ENCODE peak calls at places on chromosomes 4 and X, in five cellular contexts. One of them, this sample, is unnamed.

GRCh38 chrX:120769576-120770341 is 105.9 kb downstream of the CT47B1 start:
- ATAC-seq in right cardiac atrium: no peak
- ATAC-seq in activated CD8-positive, alpha-beta memory T cell treated with anti-CD3 and anti-CD28 coated beads, Interleukin-2, amount 10 ng/mL, durations not matched to agents 7 days and 5 days: no peak
- ATAC-seq in stimulated activated memory B cell treated with anti-CD40 and anti-IgM and Interleukin-4, amounts not matched to agents 10 μg/mL and 1 μg/mL and 100 μg/mL, for 72 hours: no peak
- ATAC-seq in activated T-cell treated with anti-CD3 and anti-CD28 coated beads, Interleukin-2, amount 50 U/mL, for 72 hours: no peak
- ATAC-seq in this sample: no peak

GRCh38 chr4:183390374-183390773 is 54.1 kb upstream of the CDKN2AIP start:
- ATAC-seq in stimulated activated memory B cell treated with anti-CD40 and anti-IgM and Interleukin-4, amounts not matched to agents 10 μg/mL and 1 μg/mL and 100 μg/mL, for 72 hours: no peak
- ATAC-seq in right cardiac atrium: no peak
- ATAC-seq in activated CD8-positive, alpha-beta memory T cell treated with anti-CD3 and anti-CD28 coated beads, Interleukin-2, amount 10 ng/mL, durations not matched to agents 7 days and 5 days: no peak
- ATAC-seq in activated T-cell treated with anti-CD3 and anti-CD28 coated beads, Interleukin-2, amount 50 U/mL, for 72 hours: no peak
- ATAC-seq in this sample: no peak

GRCh38 chrX:63764946-63765345 is 20.1 kb downstream of the ARHGEF9 start:
- ATAC-seq in activated T-cell treated with anti-CD3 and anti-CD28 coated beads, Interleukin-2, amount 50 U/mL, for 72 hours: no peak
- ATAC-seq in stimulated activated memory B cell treated with anti-CD40 and anti-IgM and Interleukin-4, amounts not matched to agents 10 μg/mL and 1 μg/mL and 100 μg/mL, for 72 hours: no peak
- ATAC-seq in activated CD8-positive, alpha-beta memory T cell treated with anti-CD3 and anti-CD28 coated beads, Interleukin-2, amount 10 ng/mL, durations not matched to agents 7 days and 5 days: no peak
- ATAC-seq in right cardiac atrium: no peak
- ATAC-seq in this sample: no peak

GRCh38 chrX:1385824-1386223 is 6.1 kb downstream of the SLC25A6 start:
- ATAC-seq in stimulated activated memory B cell treated with anti-CD40 and anti-IgM and Interleukin-4, amounts not matched to agents 10 μg/mL and 1 μg/mL and 100 μg/mL, for 72 hours: no peak
- ATAC-seq in right cardiac atrium: no peak
- ATAC-seq in activated T-cell treated with anti-CD3 and anti-CD28 coated beads, Interleukin-2, amount 50 U/mL, for 72 hours: no peak
- ATAC-seq in activated CD8-positive, alpha-beta memory T cell treated with anti-CD3 and anti-CD28 coated beads, Interleukin-2, amount 10 ng/mL, durations not matched to agents 7 days and 5 days: no peak
- ATAC-seq in this sample: no peak

GRCh38 chrX:16661495-16661894 is 11.5 kb downstream of the S100G start:
- ATAC-seq in right cardiac atrium: no peak
- ATAC-seq in activated T-cell treated with anti-CD3 and anti-CD28 coated beads, Interleukin-2, amount 50 U/mL, for 72 hours: no peak
- ATAC-seq in activated CD8-positive, alpha-beta memory T cell treated with anti-CD3 and anti-CD28 coated beads, Interleukin-2, amount 10 ng/mL, durations not matched to agents 7 days and 5 days: no peak
- ATAC-seq in stimulated activated memory B cell treated with anti-CD40 and anti-IgM and Interleukin-4, amounts not matched to agents 10 μg/mL and 1 μg/mL and 100 μg/mL, for 72 hours: no peak
- ATAC-seq in this sample: no peak

GRCh38 chr4:54554339-54554990 is 103.3 kb upstream of the KIT start:
- ATAC-seq in activated CD8-positive, alpha-beta memory T cell treated with anti-CD3 and anti-CD28 coated beads, Interleukin-2, amount 10 ng/mL, durations not matched to agents 7 days and 5 days: no peak
- ATAC-seq in right cardiac atrium: no peak
- ATAC-seq in stimulated activated memory B cell treated with anti-CD40 and anti-IgM and Interleukin-4, amounts not matched to agents 10 μg/mL and 1 μg/mL and 100 μg/mL, for 72 hours: no peak
- ATAC-seq in activated T-cell treated with anti-CD3 and anti-CD28 coated beads, Interleukin-2, amount 50 U/mL, for 72 hours: no peak
- ATAC-seq in this sample: no peak

GRCh38 chrX:116317409-116317808 is 119.0 kb upstream of the SLC6A14 start:
- ATAC-seq in right cardiac atrium: peak; percentile 80
- ATAC-seq in activated T-cell treated with anti-CD3 and anti-CD28 coated beads, Interleukin-2, amount 50 U/mL, for 72 hours: no peak
- ATAC-seq in activated CD8-positive, alpha-beta memory T cell treated with anti-CD3 and anti-CD28 coated beads, Interleukin-2, amount 10 ng/mL, durations not matched to agents 7 days and 5 days: no peak
- ATAC-seq in stimulated activated memory B cell treated with anti-CD40 and anti-IgM and Interleukin-4, amounts not matched to agents 10 μg/mL and 1 μg/mL and 100 μg/mL, for 72 hours: no peak
- ATAC-seq in this sample: no peak

GRCh38 chrX:79169484-79169883 is 25.0 kb downstream of the GPR174 start:
- ATAC-seq in activated T-cell treated with anti-CD3 and anti-CD28 coated beads, Interleukin-2, amount 50 U/mL, for 72 hours: peak; percentile 40
- ATAC-seq in activated CD8-positive, alpha-beta memory T cell treated with anti-CD3 and anti-CD28 coated beads, Interleukin-2, amount 10 ng/mL, durations not matched to agents 7 days and 5 days: no peak
- ATAC-seq in stimulated activated memory B cell treated with anti-CD40 and anti-IgM and Interleukin-4, amounts not matched to agents 10 μg/mL and 1 μg/mL and 100 μg/mL, for 72 hours: no peak
- ATAC-seq in right cardiac atrium: no peak
- ATAC-seq in this sample: peak; percentile 69